ENCODE peak calls at places on chromosomes 16 and 17, in five cellular contexts. E is HS-5, G is HTR-8/SVneo, S is BE2C, I is spleen. J is an unnamed sample.

GRCh38 chr16:53773150-53773846 is 69.3 kb downstream of the FTO start:
- DNase-seq in E (peak), G (peak), S (peak), I (no peak), J (peak)

GRCh38 chr16:58377932-58378331 is 14.3 kb upstream of the GINS3 start:
- DNase-seq in E (no peak), G (no peak), S (no peak), I (no peak), J (no peak)

GRCh38 chr17:80986046-80986445 is 5.6 kb upstream of the CHMP6 start:
- DNase-seq in E (no peak), G (no peak), S (no peak), I (no peak), J (no peak)

GRCh38 chr16:56513972-56514371 is 5.9 kb downstream of the BBS2 start:
- DNase-seq in E (no peak), G (peak), S (peak), I (no peak), J (peak)

GRCh38 chr17:82923366-82924113 is 83.7 kb upstream of the ZNF750 start:
- DNase-seq in E (no peak), G (no peak), S (no peak), I (peak), J (no peak)

GRCh38 chr16:57639172-57639571 is 10.7 kb downstream of the ADGRG1 start:
- DNase-seq in E (no peak), G (no peak), S (peak), I (no peak), J (no peak)

GRCh38 chr17:73998246-73999220 is 204.9 kb upstream of the RPL38 start:
- DNase-seq in E (no peak), G (peak), S (peak), I (peak), J (no peak)

GRCh38 chr17:49290690-49291326 is 60.2 kb upstream of the PHOSPHO1 start:
- DNase-seq in E (peak), G (peak), S (peak), I (no peak), J (no peak)

GRCh38 chr17:42683407-42684031 is 1.2 kb downstream of the CNTNAP1 start:
- DNase-seq in E (no peak), G (no peak), S (no peak), I (no peak), J (no peak)

GRCh38 chr16:68590201-68590994 is 51.3 kb downstream of the ZFP90 start:
- DNase-seq in E (no peak), G (peak), S (peak), I (peak), J (no peak)

GRCh38 chr17:386145-386876 is 33.7 kb upstream of the RPH3AL start:
- DNase-seq in E (no peak), G (peak), S (peak), I (peak), J (no peak)

GRCh38 chr17:76912585-76912984 is 44.4 kb downstream of the MGAT5B start:
- DNase-seq in E (no peak), G (no peak), S (no peak), I (no peak), J (no peak)

GRCh38 chr16:85124636-85125346 is 12.5 kb upstream of the CIBAR2 start:
- DNase-seq in E (no peak), G (no peak), S (no peak), I (no peak), J (no peak)

GRCh38 chr16:86572616-86573015 is 5.7 kb upstream of the FOXL1 start:
- DNase-seq in E (no peak), G (no peak), S (no peak), I (no peak), J (no peak)

GRCh38 chr17:41480136-41480535 is 815 bp downstream of the KRT35 start:
- DNase-seq in E (no peak), G (no peak), S (no peak), I (no peak), J (no peak)

GRCh38 chr17:7769854-7770253 is 52.3 kb downstream of the DNAH2 start:
- DNase-seq in E (no peak), G (no peak), S (no peak), I (peak), J (no peak)

GRCh38 chr16:5381481-5381880 is 283.9 kb upstream of the EEF2KMT start:
- DNase-seq in E (no peak), G (no peak), S (peak), I (no peak), J (no peak)

J was measured in epithelial cell of proximal tubule.